ENCODE peak calls at places on chromosomes 5 and 9, in six cellular contexts. L is neural progenitor cell, I is gastrocnemius medialis, V is body of pancreas, H is thoracic aorta, X is cardiac muscle cell. J is an unnamed sample.
A peak's percentile ranks its signal among the peaks of the same experiment; 100 is the strongest.

GRCh38 chr5:149930754-149931574 is 13.6 kb downstream of the PDE6A start:
- DNase-seq in H (no peak), X (no peak), L (no peak), I (no peak), V (no peak), J (no peak)

GRCh38 chr5:3596261-3596825 is 711 bp downstream of the IRX1 start:
- DNase-seq in X (peak; percentile 46), I (no peak), V (no peak), L (peak; percentile 68), H (no peak), J (no peak)

GRCh38 chr9:133782157-133783130 is 44.3 kb upstream of the SARDH start:
- DNase-seq in I (peak; percentile 32), V (peak; percentile 80), H (no peak), L (peak; percentile 89), X (peak; percentile 88), J (peak; percentile 65)

GRCh38 chr9:129378241-129378661 is 200.2 kb upstream of the IER5L start:
- DNase-seq in V (no peak), X (no peak), I (no peak), L (no peak), H (no peak), J (peak; percentile 50)

GRCh38 chr5:175591293-175591692 is 66.6 kb upstream of the HRH2 start:
- DNase-seq in L (no peak), V (no peak), I (no peak), H (no peak), X (no peak), J (no peak)

GRCh38 chr9:114681594-114682332 is at the start of gene TEX48:
- DNase-seq in X (peak; percentile 59), I (peak; percentile 19), V (peak; percentile 48), L (peak; percentile 83), H (no peak), J (peak; percentile 28)

GRCh38 chr5:158234323-158235158 is 375.6 kb upstream of the CLINT1 start:
- DNase-seq in X (no peak), V (no peak), I (no peak), L (peak; percentile 38), H (no peak), J (no peak)

GRCh38 chr5:72569423-72569939 is 62.3 kb upstream of the ZNF366 start:
- DNase-seq in V (no peak), H (no peak), L (no peak), I (no peak), X (no peak), J (no peak)

GRCh38 chr9:86614871-86615849 is 260.9 kb upstream of the TUT7 start:
- DNase-seq in X (no peak), I (no peak), L (peak; percentile 62), V (peak; percentile 22), H (no peak), J (no peak)

GRCh38 chr5:132053483-132053882 is 7.0 kb upstream of the IL3 start:
- DNase-seq in X (no peak), H (no peak), V (no peak), L (no peak), I (no peak), J (no peak)

GRCh38 chr5:54904425-54904824 is 81.0 kb downstream of the ESM1 start:
- DNase-seq in L (peak; percentile 63), X (peak; percentile 66), H (no peak), V (no peak), I (no peak), J (no peak)

GRCh38 chr9:20083417-20083816 is 294.6 kb upstream of the SLC24A2 start:
- DNase-seq in L (no peak), I (no peak), X (no peak), V (no peak), H (no peak), J (no peak)

GRCh38 chr5:169181785-169182184 is 119.2 kb downstream of the SLIT3 start:
- DNase-seq in H (no peak), V (no peak), I (no peak), X (no peak), L (no peak), J (no peak)

GRCh38 chr5:109689740-109690455 is at the start of gene MAN2A1:
- DNase-seq in I (peak; percentile 71), X (peak; percentile 73), V (peak; percentile 73), L (peak; percentile 84), H (peak; percentile 42), J (peak; percentile 76)

GRCh38 chr5:174725991-174726601 is 1.7 kb downstream of the MSX2 start:
- DNase-seq in X (no peak), H (no peak), I (no peak), L (peak; percentile 35), V (no peak), J (no peak)

GRCh38 chr9:121285835-121286687 is 18.1 kb downstream of the GSN start:
- DNase-seq in V (peak; percentile 58), X (peak; percentile 67), H (peak; percentile 31), I (peak; percentile 83), L (peak; percentile 45), J (peak; percentile 88)

GRCh38 chr9:76431601-76432000 is 27.4 kb upstream of the GCNT1 start:
- DNase-seq in I (no peak), X (no peak), V (no peak), L (peak; percentile 72), H (no peak), J (no peak)

GRCh38 chr5:132981288-132981687 is 17.9 kb upstream of the AFF4 start:
- DNase-seq in X (no peak), V (no peak), H (no peak), I (no peak), L (no peak), J (no peak)

GRCh38 chr5:127228540-127229184 is 61.9 kb upstream of the MEGF10 start:
- DNase-seq in X (peak; percentile 10), I (no peak), L (peak; percentile 36), V (no peak), H (no peak), J (no peak)

GRCh38 chr5:74579215-74579614 is 61.3 kb downstream of the ENC1 start:
- DNase-seq in H (no peak), V (no peak), L (no peak), I (no peak), X (no peak), J (no peak)

GRCh38 chr9:133238272-133238850 is 29.3 kb upstream of the OBP2B start:
- DNase-seq in I (peak; percentile 22), V (peak; percentile 65), H (no peak), X (peak; percentile 94), L (peak; percentile 81), J (no peak)

GRCh38 chr9:124465736-124466135 is 15.5 kb downstream of the ADGRD2 start:
- DNase-seq in X (no peak), L (no peak), I (no peak), V (no peak), H (no peak), J (no peak)

GRCh38 chr5:57032151-57032551 is 80.2 kb upstream of the MIER3 start:
- DNase-seq in X (no peak), V (no peak), I (no peak), L (no peak), H (no peak), J (no peak)

GRCh38 chr5:72633649-72634048 is 126.4 kb upstream of the ZNF366 start:
- DNase-seq in V (no peak), H (no peak), I (no peak), L (no peak), X (peak; percentile 29), J (no peak)

GRCh38 chr5:12658871-12659446 is 754.7 kb upstream of the CTNND2 start:
- DNase-seq in L (no peak), H (no peak), I (no peak), X (no peak), V (no peak), J (no peak)

GRCh38 chr5:59661939-59662615 is 231.4 kb downstream of the PDE4D start:
- DNase-seq in H (no peak), L (no peak), I (no peak), V (no peak), X (peak; percentile 10), J (no peak)

GRCh38 chr5:108303086-108303485 is 78.8 kb downstream of the FBXL17 start:
- DNase-seq in L (no peak), X (no peak), H (no peak), V (no peak), I (no peak), J (no peak)

GRCh38 chr9:136965771-136966484 is 11.4 kb upstream of the PTGDS start:
- DNase-seq in I (no peak), L (peak; percentile 54), X (no peak), H (no peak), V (no peak), J (no peak)

GRCh38 chr5:96226941-96227552 is 206.0 kb downstream of the PCSK1 start:
- DNase-seq in I (no peak), H (no peak), L (peak; percentile 10), X (no peak), V (peak; percentile 14), J (peak; percentile 57)

GRCh38 chr9:71763752-71764332 is 4.5 kb downstream of the CEMIP2 start:
- DNase-seq in X (no peak), I (no peak), H (no peak), V (no peak), L (no peak), J (no peak)

GRCh38 chr9:118331622-118332045 is 627.4 kb downstream of the TLR4 start:
- DNase-seq in X (no peak), H (no peak), I (peak; percentile 17), V (no peak), L (no peak), J (no peak)

GRCh38 chr9:26975728-26976707 is 19.8 kb downstream of the IFT74 start:
- DNase-seq in V (peak; percentile 33), I (no peak), L (peak; percentile 87), X (peak; percentile 60), H (no peak), J (no peak)

GRCh38 chr9:123996731-123997421 is 14.7 kb upstream of the LHX2 start:
- DNase-seq in L (peak; percentile 42), X (no peak), V (no peak), H (no peak), I (no peak), J (peak; percentile 45)

GRCh38 chr9:106333487-106333886 is 529.5 kb upstream of the ZNF462 start:
- DNase-seq in X (no peak), I (no peak), H (no peak), V (no peak), L (no peak), J (no peak)

GRCh38 chr9:127912296-127912695 is 4.5 kb downstream of the ST6GALNAC4 start:
- DNase-seq in I (no peak), X (no peak), L (no peak), V (no peak), H (no peak), J (no peak)
- H3K4me3 ChIP-seq in I (no peak overlapping the region), X (no peak overlapping the region), L (no peak overlapping the region), V (no peak overlapping the region), H (no peak overlapping the region), J (no peak overlapping the region)

GRCh38 chr5:115586525-115587146 is 15.6 kb downstream of the TICAM2 start:
- DNase-seq in V (no peak), X (peak; percentile 29), L (peak; percentile 31), I (no peak), H (no peak), J (no peak)
- TF ChIP-seq CTCF in V (peak; percentile 51), X (peak; percentile 39), L (peak; percentile 74), I (peak; percentile 58), H (peak; percentile 49), J (peak; percentile 54)

GRCh38 chr9:37029304-37029775 is 4.7 kb downstream of the PAX5 start:
- DNase-seq in X (no peak), I (no peak), V (no peak), L (peak; percentile 46), H (no peak), J (no peak)
- H3K27me3 ChIP-seq in X (peaks cover 97% of the 10 kb centered on the region), I (peaks cover 98% of the 10 kb centered on the region), V (peaks cover 56% of the 10 kb centered on the region), L (peaks cover 100% of the 10 kb centered on the region), H (peaks cover 29% of the 10 kb centered on the region), J (peaks cover 28% of the 10 kb centered on the region)

GRCh38 chr9:77769246-77769645 is 121.1 kb upstream of the GNA14 start:
- DNase-seq in L (no peak), I (no peak), X (no peak), H (no peak), V (no peak), J (no peak)
- H3K4me3 ChIP-seq in L (no peak overlapping the region), I (no peak overlapping the region), X (no peak overlapping the region), H (no peak overlapping the region), V (no peak overlapping the region), J (no peak overlapping the region)

J was measured in tibial artery.